ENCODE peak calls at places on chromosomes 11 and 22, in six cellular contexts. One of them, this sample, is unnamed.

GRCh38 chr11:111565111-111565720 is 24.7 kb downstream of the LAYN start:
- DNase-seq in esophagus muscularis mucosa: no peak
- DNase-seq in A549: peak
- DNase-seq in HCT116: peak
- DNase-seq in uterus: peak
- DNase-seq in sigmoid colon: peak
- DNase-seq in this sample: no peak

GRCh38 chr11:10305262-10305963 is 540 bp downstream of the ADM start:
- DNase-seq in esophagus muscularis mucosa: no peak
- DNase-seq in A549: peak
- DNase-seq in HCT116: no peak
- DNase-seq in sigmoid colon: peak
- DNase-seq in uterus: peak
- DNase-seq in this sample: no peak

GRCh38 chr11:74683279-74683871 is 47.9 kb downstream of the CHRDL2 start:
- DNase-seq in A549: no peak
- DNase-seq in sigmoid colon: peak
- DNase-seq in uterus: peak
- DNase-seq in HCT116: no peak
- DNase-seq in esophagus muscularis mucosa: no peak
- DNase-seq in this sample: no peak

GRCh38 chr11:13262096-13262495 is 15.5 kb upstream of the BMAL1 start:
- DNase-seq in A549: no peak
- DNase-seq in uterus: no peak
- DNase-seq in sigmoid colon: no peak
- DNase-seq in HCT116: peak
- DNase-seq in esophagus muscularis mucosa: no peak
- DNase-seq in this sample: no peak

GRCh38 chr11:76047766-76048165 is 158.5 kb downstream of the WNT11 start:
- DNase-seq in HCT116: no peak
- DNase-seq in esophagus muscularis mucosa: no peak
- DNase-seq in uterus: no peak
- DNase-seq in sigmoid colon: no peak
- DNase-seq in A549: no peak
- DNase-seq in this sample: no peak

GRCh38 chr22:22318723-22319465 is 74.3 kb downstream of the VPREB1 start:
- DNase-seq in esophagus muscularis mucosa: peak
- DNase-seq in A549: no peak
- DNase-seq in HCT116: no peak
- DNase-seq in uterus: no peak
- DNase-seq in sigmoid colon: no peak
- DNase-seq in this sample: no peak

GRCh38 chr11:14029971-14030531 is 67.5 kb downstream of the SPON1 start:
- DNase-seq in sigmoid colon: peak
- DNase-seq in uterus: peak
- DNase-seq in esophagus muscularis mucosa: no peak
- DNase-seq in A549: peak
- DNase-seq in HCT116: no peak
- DNase-seq in this sample: no peak

GRCh38 chr22:25122136-25122764 is 77.4 kb upstream of the CRYBB3 start:
- DNase-seq in sigmoid colon: no peak
- DNase-seq in esophagus muscularis mucosa: no peak
- DNase-seq in HCT116: no peak
- DNase-seq in uterus: no peak
- DNase-seq in A549: no peak
- DNase-seq in this sample: no peak

GRCh38 chr11:84830372-84830771 is 796.8 kb downstream of the DLG2 start:
- DNase-seq in esophagus muscularis mucosa: no peak
- DNase-seq in HCT116: no peak
- DNase-seq in A549: no peak
- DNase-seq in uterus: no peak
- DNase-seq in sigmoid colon: no peak
- DNase-seq in this sample: no peak

GRCh38 chr11:97956904-97957303 is 1063.8 kb upstream of the CNTN5 start:
- DNase-seq in A549: no peak
- DNase-seq in HCT116: no peak
- DNase-seq in uterus: no peak
- DNase-seq in sigmoid colon: no peak
- DNase-seq in esophagus muscularis mucosa: no peak
- DNase-seq in this sample: no peak

GRCh38 chr22:19877626-19878339 is 23.1 kb upstream of the GNB1L start:
- DNase-seq in esophagus muscularis mucosa: no peak
- DNase-seq in HCT116: no peak
- DNase-seq in A549: no peak
- DNase-seq in sigmoid colon: peak
- DNase-seq in uterus: no peak
- DNase-seq in this sample: no peak

GRCh38 chr11:97537407-97538150 is 1147.8 kb downstream of the JRKL start:
- DNase-seq in HCT116: no peak
- DNase-seq in esophagus muscularis mucosa: no peak
- DNase-seq in A549: no peak
- DNase-seq in sigmoid colon: no peak
- DNase-seq in uterus: no peak
- DNase-seq in this sample: no peak

GRCh38 chr11:76653674-76654309 is 16.8 kb downstream of the LRRC32 start:
- DNase-seq in HCT116: no peak
- DNase-seq in uterus: peak
- DNase-seq in esophagus muscularis mucosa: no peak
- DNase-seq in sigmoid colon: peak
- DNase-seq in A549: no peak
- DNase-seq in this sample: no peak

GRCh38 chr11:111388842-111389241 is 9.8 kb upstream of the POU2AF1 start:
- DNase-seq in HCT116: no peak
- DNase-seq in sigmoid colon: no peak
- DNase-seq in esophagus muscularis mucosa: no peak
- DNase-seq in uterus: no peak
- DNase-seq in A549: no peak
- DNase-seq in this sample: no peak

GRCh38 chr22:42719133-42719532 is 1.5 kb downstream of the A4GALT start:
- DNase-seq in esophagus muscularis mucosa: no peak
- DNase-seq in HCT116: no peak
- DNase-seq in sigmoid colon: no peak
- DNase-seq in uterus: no peak
- DNase-seq in A549: no peak
- DNase-seq in this sample: no peak

GRCh38 chr11:35947437-35947836 is 3.6 kb downstream of the LDLRAD3 start:
- DNase-seq in uterus: no peak
- DNase-seq in A549: no peak
- DNase-seq in esophagus muscularis mucosa: no peak
- DNase-seq in HCT116: no peak
- DNase-seq in sigmoid colon: no peak
- DNase-seq in this sample: no peak

GRCh38 chr11:64763804-64764611 is 4.2 kb upstream of the PYGM start:
- DNase-seq in esophagus muscularis mucosa: no peak
- DNase-seq in sigmoid colon: no peak
- DNase-seq in HCT116: no peak
- DNase-seq in uterus: no peak
- DNase-seq in A549: no peak
- DNase-seq in this sample: no peak

GRCh38 chr11:117923773-117924172 is 5.4 kb downstream of the TMPRSS13 start:
- DNase-seq in uterus: no peak
- DNase-seq in A549: no peak
- DNase-seq in sigmoid colon: peak
- DNase-seq in HCT116: no peak
- DNase-seq in esophagus muscularis mucosa: no peak
- DNase-seq in this sample: no peak

GRCh38 chr11:113173023-113173594 is 141.3 kb upstream of the TTC12 start:
- DNase-seq in sigmoid colon: no peak
- DNase-seq in A549: no peak
- DNase-seq in esophagus muscularis mucosa: no peak
- DNase-seq in HCT116: no peak
- DNase-seq in uterus: no peak
- DNase-seq in this sample: no peak

GRCh38 chr11:119155733-119156492 is 7.1 kb downstream of the ABCG4 start:
- DNase-seq in HCT116: peak
- DNase-seq in uterus: no peak
- DNase-seq in esophagus muscularis mucosa: no peak
- DNase-seq in sigmoid colon: no peak
- DNase-seq in A549: peak
- DNase-seq in this sample: no peak

GRCh38 chr11:129237880-129238638 is 45.9 kb upstream of the ARHGAP32 start:
- DNase-seq in sigmoid colon: no peak
- DNase-seq in uterus: no peak
- DNase-seq in A549: no peak
- DNase-seq in HCT116: no peak
- DNase-seq in esophagus muscularis mucosa: no peak
- DNase-seq in this sample: no peak

GRCh38 chr11:62708423-62709261 is 1.2 kb downstream of the GNG3 start:
- DNase-seq in A549: no peak
- DNase-seq in HCT116: no peak
- DNase-seq in uterus: peak
- DNase-seq in sigmoid colon: peak
- DNase-seq in esophagus muscularis mucosa: no peak
- DNase-seq in this sample: no peak

DNA sequence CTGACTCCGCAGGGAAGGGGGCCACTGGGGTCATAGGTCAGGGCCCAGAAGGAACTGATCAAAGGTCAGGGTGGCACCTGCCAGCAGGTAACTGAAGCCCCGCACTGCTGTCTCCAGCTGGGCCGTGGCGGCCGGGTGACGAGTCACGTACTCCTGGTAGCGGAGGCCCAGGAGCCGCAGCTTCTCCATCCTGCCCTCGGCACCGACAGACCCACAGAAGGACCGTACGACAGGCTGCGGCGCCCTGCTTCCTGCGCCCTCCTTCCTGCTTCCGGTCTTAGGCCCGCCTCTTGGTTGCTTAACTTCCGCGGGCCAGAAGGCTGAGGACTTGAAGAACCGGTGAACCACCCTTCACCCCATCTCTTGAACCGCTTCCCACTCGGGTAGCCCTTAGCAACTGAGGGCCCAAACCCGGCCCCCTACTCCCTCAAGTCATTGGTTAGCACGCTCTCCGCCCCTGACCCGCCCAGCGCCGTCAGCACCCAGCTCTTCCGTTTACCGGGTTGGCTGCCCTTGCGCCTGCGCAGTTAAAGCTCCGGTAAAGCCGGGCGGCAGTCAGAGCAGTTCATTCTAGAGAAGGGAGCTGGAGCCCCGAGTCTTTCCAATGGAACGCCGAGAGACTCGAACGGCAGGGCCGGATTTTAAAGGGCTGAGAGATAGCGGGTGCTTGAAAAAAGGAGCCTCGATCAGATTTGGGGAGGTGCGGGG is at the start of gene PEX16:
- DNase-seq in esophagus muscularis mucosa: peak
- DNase-seq in sigmoid colon: peak
- DNase-seq in uterus: peak
- DNase-seq in A549: peak
- DNase-seq in HCT116: peak
- DNase-seq in this sample: peak
- TF ChIP-seq POLR2A in esophagus muscularis mucosa: peak
- TF ChIP-seq POLR2A in sigmoid colon: peak
- TF ChIP-seq POLR2A in uterus: peak
- TF ChIP-seq POLR2A in A549: peak
- TF ChIP-seq POLR2A in HCT116: no peak
- TF ChIP-seq POLR2A in this sample: peak

GRCh38 chr11:43558056-43558455 is 122.5 kb upstream of the HSD17B12 start:
- DNase-seq in uterus: no peak
- DNase-seq in HCT116: no peak
- DNase-seq in esophagus muscularis mucosa: no peak
- DNase-seq in A549: no peak
- DNase-seq in sigmoid colon: no peak
- DNase-seq in this sample: no peak

GRCh38 chr11:43558556-43559127 is 121.9 kb upstream of the HSD17B12 start:
- DNase-seq in sigmoid colon: no peak
- DNase-seq in A549: no peak
- DNase-seq in HCT116: no peak
- DNase-seq in esophagus muscularis mucosa: no peak
- DNase-seq in uterus: no peak
- DNase-seq in this sample: no peak

GRCh38 chr11:43556892-43557291 is 123.6 kb upstream of the HSD17B12 start:
- DNase-seq in uterus: no peak
- DNase-seq in sigmoid colon: no peak
- DNase-seq in HCT116: no peak
- DNase-seq in esophagus muscularis mucosa: no peak
- DNase-seq in A549: no peak
- DNase-seq in this sample: no peak

GRCh38 chr11:43556269-43556668 is 124.3 kb upstream of the HSD17B12 start:
- DNase-seq in HCT116: no peak
- DNase-seq in esophagus muscularis mucosa: no peak
- DNase-seq in sigmoid colon: no peak
- DNase-seq in A549: no peak
- DNase-seq in uterus: no peak
- DNase-seq in this sample: no peak

GRCh38 chr11:43557553-43558031 is 122.9 kb upstream of the HSD17B12 start:
- DNase-seq in HCT116: no peak
- DNase-seq in A549: no peak
- DNase-seq in sigmoid colon: no peak
- DNase-seq in uterus: no peak
- DNase-seq in esophagus muscularis mucosa: no peak
- DNase-seq in this sample: no peak
- TF ChIP-seq POLR2A in HCT116: no peak
- TF ChIP-seq POLR2A in A549: no peak
- TF ChIP-seq POLR2A in sigmoid colon: no peak
- TF ChIP-seq POLR2A in uterus: no peak
- TF ChIP-seq POLR2A in esophagus muscularis mucosa: no peak
- TF ChIP-seq POLR2A in this sample: no peak

GRCh38 chr22:46053563-46054090 is 76.7 kb upstream of the WNT7B start:
- DNase-seq in esophagus muscularis mucosa: no peak
- DNase-seq in A549: no peak
- DNase-seq in uterus: peak
- DNase-seq in HCT116: no peak
- DNase-seq in sigmoid colon: peak
- DNase-seq in this sample: no peak
- TF ChIP-seq POLR2A in esophagus muscularis mucosa: no peak
- TF ChIP-seq POLR2A in A549: peak
- TF ChIP-seq POLR2A in uterus: peak
- TF ChIP-seq POLR2A in HCT116: peak
- TF ChIP-seq POLR2A in sigmoid colon: no peak
- TF ChIP-seq POLR2A in this sample: peak

GRCh38 chr22:50259302-50259701 is 2.2 kb downstream of the MAPK12 start:
- DNase-seq in HCT116: no peak
- DNase-seq in sigmoid colon: no peak
- DNase-seq in uterus: no peak
- DNase-seq in A549: no peak
- DNase-seq in esophagus muscularis mucosa: no peak
- DNase-seq in this sample: no peak

GRCh38 chr22:50258361-50259292 is 2.9 kb downstream of the MAPK12 start:
- DNase-seq in A549: no peak
- DNase-seq in sigmoid colon: no peak
- DNase-seq in HCT116: no peak
- DNase-seq in esophagus muscularis mucosa: no peak
- DNase-seq in uterus: no peak
- DNase-seq in this sample: no peak

GRCh38 chr22:50260801-50261614 is 475 bp downstream of the MAPK12 start:
- DNase-seq in uterus: no peak
- DNase-seq in A549: peak
- DNase-seq in HCT116: no peak
- DNase-seq in esophagus muscularis mucosa: no peak
- DNase-seq in sigmoid colon: no peak
- DNase-seq in this sample: no peak

GRCh38 chr22:50261615-50262459 is at the start of gene MAPK12:
- DNase-seq in uterus: no peak
- DNase-seq in A549: no peak
- DNase-seq in esophagus muscularis mucosa: no peak
- DNase-seq in HCT116: no peak
- DNase-seq in sigmoid colon: no peak
- DNase-seq in this sample: peak

DNA sequence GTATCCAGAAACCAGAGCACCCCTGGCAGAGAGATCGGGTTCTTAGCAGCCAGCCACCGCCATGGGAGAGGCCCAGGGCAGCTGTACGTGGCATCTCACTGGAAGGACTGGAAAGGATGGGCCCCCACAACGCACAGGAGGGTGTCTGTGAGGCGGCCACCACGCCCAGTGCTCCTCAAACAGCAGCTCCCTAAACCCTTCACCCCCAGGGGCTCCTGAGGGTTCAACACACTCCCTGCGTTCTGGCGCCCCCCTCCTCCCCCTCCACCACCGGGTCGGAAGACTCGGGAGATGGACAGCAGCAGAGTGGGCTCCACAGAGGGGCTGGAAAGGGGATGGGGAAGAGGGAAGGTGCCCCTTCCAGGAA is 1.1 kb downstream of the MAPK12 start:
- DNase-seq in sigmoid colon: no peak
- DNase-seq in A549: no peak
- DNase-seq in esophagus muscularis mucosa: no peak
- DNase-seq in uterus: no peak
- DNase-seq in HCT116: no peak
- DNase-seq in this sample: no peak
- TF ChIP-seq POLR2A in sigmoid colon: no peak
- TF ChIP-seq POLR2A in A549: no peak
- TF ChIP-seq POLR2A in esophagus muscularis mucosa: no peak
- TF ChIP-seq POLR2A in uterus: no peak
- TF ChIP-seq POLR2A in HCT116: no peak
- TF ChIP-seq POLR2A in this sample: no peak

This sample was measured in H54.